ENCODE peak calls at places on chromosomes 1 and 21, in four cellular contexts. M is Right ventricle myocardium superior, V is WTC11, J is psoas muscle. Z is an unnamed sample.

GRCh38 chr1:189150624-189151023 is 1327.0 kb downstream of the BRINP3 start:
- DNase-seq in J (no peak), M (no peak), V (no peak), Z (no peak)

GRCh38 chr21:14215971-14216621 is at the start of gene RBM11:
- DNase-seq in J (peak), M (peak), V (peak), Z (peak)

GRCh38 chr1:173997796-173998195 is 24.4 kb downstream of the RC3H1 start:
- DNase-seq in J (no peak), V (no peak), M (no peak), Z (no peak)

GRCh38 chr21:36661511-36662309 is 37.2 kb upstream of the SIM2 start:
- DNase-seq in V (peak), M (peak), J (peak), Z (no peak)

GRCh38 chr21:46545363-46545762 is 59.5 kb downstream of the S100B start:
- DNase-seq in M (no peak), V (no peak), J (no peak), Z (no peak)

GRCh38 chr1:235317179-235317578 is 10.8 kb downstream of the ARID4B start:
- DNase-seq in V (no peak), J (no peak), M (no peak), Z (no peak)

GRCh38 chr1:197269053-197269452 is 1.0 kb downstream of the CRB1 start:
- DNase-seq in V (no peak), J (no peak), M (no peak), Z (peak)

GRCh38 chr1:32111040-32111628 is 3.3 kb downstream of the KPNA6 start:
- DNase-seq in V (no peak), M (no peak), J (no peak), Z (no peak)

GRCh38 chr1:76203132-76203531 is 128.6 kb downstream of the ST6GALNAC3 start:
- DNase-seq in V (no peak), J (no peak), M (no peak), Z (no peak)

GRCh38 chr1:226569879-226570547 is 21.4 kb downstream of the STUM start:
- DNase-seq in V (peak), M (no peak), J (no peak), Z (no peak)

GRCh38 chr1:66380452-66381212 is 153.3 kb upstream of the SGIP1 start:
- DNase-seq in J (no peak), V (no peak), M (peak), Z (no peak)

GRCh38 chr1:3795453-3796214 is 664 bp downstream of the LRRC47 start:
- DNase-seq in M (no peak), V (no peak), J (peak), Z (no peak)

GRCh38 chr1:215567491-215568286 is 585 bp downstream of the KCTD3 start:
- DNase-seq in V (peak), M (peak), J (peak), Z (peak)

GRCh38 chr1:204870165-204870912 is at the start of gene NFASC:
- DNase-seq in J (no peak), V (no peak), M (no peak), Z (peak)

GRCh38 chr1:168507271-168507670 is 36.5 kb downstream of the XCL2 start:
- DNase-seq in V (no peak), J (no peak), M (no peak), Z (no peak)

GRCh38 chr1:22643928-22644327 is 495 bp downstream of the C1QC start:
- DNase-seq in J (no peak), M (no peak), V (no peak), Z (no peak)

GRCh38 chr1:205434738-205435137 is 12.9 kb upstream of the LEMD1 start:
- DNase-seq in J (no peak), V (no peak), M (no peak), Z (no peak)

GRCh38 chr1:153565529-153566374 is at the start of gene S100A2:
- DNase-seq in J (peak), M (no peak), V (no peak), Z (no peak)

GRCh38 chr21:23543334-23543733 is 2063.9 kb downstream of the MRPL39 start:
- DNase-seq in M (no peak), V (no peak), J (no peak), Z (no peak)

GRCh38 chr1:205228052-205228451 is 306 bp downstream of the TMCC2 start:
- DNase-seq in M (no peak), V (no peak), J (no peak), Z (no peak)

GRCh38 chr1:41483960-41484844 is at the start of gene EDN2:
- DNase-seq in V (peak), M (peak), J (no peak), Z (no peak)

GRCh38 chr1:174850726-174851125 is 149.0 kb upstream of the CACYBP start:
- DNase-seq in J (no peak), V (no peak), M (no peak), Z (no peak)

GRCh38 chr1:228281631-228282328 is 73.9 kb downstream of the OBSCN start:
- DNase-seq in M (no peak), J (peak), V (peak), Z (no peak)

GRCh38 chr1:21955474-21956281 is 18.6 kb upstream of the HSPG2 start:
- DNase-seq in M (peak), J (peak), V (no peak), Z (no peak)

GRCh38 chr21:16634522-16634914 is 878.3 kb upstream of the CXADR start:
- DNase-seq in M (no peak), V (peak), J (no peak), Z (no peak)

GRCh38 chr1:111139234-111139955 is 498 bp downstream of the DRAM2 start:
- DNase-seq in M (peak), J (peak), V (peak), Z (peak)

GRCh38 chr1:162230096-162230495 is 146.6 kb downstream of the SPATA46 start:
- DNase-seq in V (peak), M (peak), J (no peak), Z (no peak)

GRCh38 chr1:221837886-221838285 is 96.0 kb upstream of the DUSP10 start:
- DNase-seq in M (no peak), J (no peak), V (no peak), Z (no peak)

GRCh38 chr1:181779343-181779742 is 282.2 kb downstream of the ZNF648 start:
- DNase-seq in M (no peak), J (no peak), V (no peak), Z (no peak)

GRCh38 chr1:214280386-214281029 is 451 bp upstream of the SMYD2 start:
- DNase-seq in J (peak), V (peak), M (peak), Z (no peak)

GRCh38 chr1:168301664-168302320 is 21.1 kb downstream of the TBX19 start:
- DNase-seq in M (no peak), V (no peak), J (no peak), Z (no peak)

GRCh38 chr1:181090653-181091126 is 2.2 kb downstream of the IER5 start:
- DNase-seq in V (no peak), J (no peak), M (no peak), Z (no peak)

GRCh38 chr1:8120693-8121260 is 94.7 kb upstream of the ERRFI1 start:
- DNase-seq in M (no peak), J (no peak), V (no peak), Z (no peak)

GRCh38 chr1:3924871-3925655 is 25.0 kb upstream of the C1orf174 start:
- DNase-seq in J (no peak), M (peak), V (no peak), Z (no peak)

GRCh38 chr1:93844262-93845045 is 34.6 kb downstream of the DNTTIP2 start:
- DNase-seq in J (no peak), M (no peak), V (no peak), Z (no peak)

GRCh38 chr1:205018381-205018780 is 24.6 kb upstream of the CNTN2 start:
- DNase-seq in J (no peak), V (no peak), M (no peak), Z (no peak)

Z was measured in nucleus accumbens.